ENCODE peak calls at places on chromosomes 12 and 14, in nine cellular contexts. J, Y, T, O, F, S, A, P and D are unnamed samples.

GRCh38 chr12:111093428-111094142 is 173.2 kb upstream of the MYL2 start:
- DNase-seq in J (no peak), Y (no peak), T (no peak), O (no peak), F (no peak), S (no peak), A (no peak), P (no peak), D (peak; percentile 77)

GRCh38 chr12:117361312-117361670 is at the start of gene NOS1:
- DNase-seq in J (peak; percentile 37), Y (no peak), T (no peak), O (no peak), F (no peak), S (no peak), A (no peak), P (no peak), D (no peak)

GRCh38 chr12:9706081-9706685 is 26.7 kb downstream of the CLECL1 start:
- DNase-seq in J (no peak), Y (no peak), T (no peak), O (no peak), F (no peak), S (no peak), A (no peak), P (no peak), D (no peak)

GRCh38 chr12:103928736-103929050 is 1.5 kb upstream of the HSP90B1 start:
- DNase-seq in J (no peak), Y (no peak), T (no peak), O (no peak), F (no peak), S (peak; percentile 10), A (no peak), P (no peak), D (peak; percentile 86)

GRCh38 chr14:55819610-55820304 is 239.8 kb downstream of the KTN1 start:
- DNase-seq in J (no peak), Y (no peak), T (no peak), O (no peak), F (no peak), S (no peak), A (no peak), P (no peak), D (no peak)

GRCh38 chr12:40122842-40123241 is 17.0 kb upstream of the SLC2A13 start:
- DNase-seq in J (no peak), Y (no peak), T (no peak), O (no peak), F (no peak), S (no peak), A (no peak), P (no peak), D (no peak)

GRCh38 chr12:69880566-69880965 is 55.5 kb downstream of the MYRFL start:
- DNase-seq in J (no peak), Y (no peak), T (no peak), O (peak; percentile 40), F (no peak), S (no peak), A (peak; percentile 29), P (peak; percentile 46), D (no peak)

GRCh38 chr12:25197608-25198007 is 2.6 kb downstream of the ETFRF1 start:
- DNase-seq in J (no peak), Y (no peak), T (no peak), O (no peak), F (no peak), S (no peak), A (no peak), P (no peak), D (no peak)

GRCh38 chr14:89534896-89535615 is 118.0 kb upstream of the FOXN3 start:
- DNase-seq in J (no peak), Y (no peak), T (no peak), O (no peak), F (no peak), S (no peak), A (peak; percentile 9), P (peak; percentile 85), D (no peak)

GRCh38 chr14:105220699-105221597 is 27.4 kb upstream of the BTBD6 start:
- DNase-seq in J (no peak), Y (no peak), T (no peak), O (no peak), F (no peak), S (no peak), A (no peak), P (no peak), D (no peak)

GRCh38 chr14:100041274-100041673 is 23.9 kb upstream of the EVL start:
- DNase-seq in J (no peak), Y (no peak), T (no peak), O (no peak), F (no peak), S (no peak), A (no peak), P (no peak), D (no peak)

GRCh38 chr12:92717202-92717601 is 14.4 kb downstream of the PLEKHG7 start:
- DNase-seq in J (no peak), Y (no peak), T (no peak), O (peak; percentile 64), F (no peak), S (no peak), A (peak; percentile 24), P (peak; percentile 24), D (no peak)

GRCh38 chr14:55306938-55307589 is 35.8 kb downstream of the FBXO34 start:
- DNase-seq in J (no peak), Y (no peak), T (no peak), O (no peak), F (no peak), S (no peak), A (no peak), P (no peak), D (no peak)

GRCh38 chr14:88974991-88975835 is 150.8 kb downstream of the TTC8 start:
- DNase-seq in J (no peak), Y (no peak), T (no peak), O (no peak), F (no peak), S (no peak), A (no peak), P (no peak), D (no peak)

GRCh38 chr12:117857632-117858274 is 111.0 kb downstream of the KSR2 start:
- DNase-seq in J (no peak), Y (peak; percentile 35), T (no peak), O (peak; percentile 25), F (peak; percentile 53), S (peak; percentile 12), A (peak; percentile 31), P (peak; percentile 48), D (no peak)

GRCh38 chr12:98399532-98399931 is 115.9 kb upstream of the TMPO start:
- DNase-seq in J (no peak), Y (peak; percentile 43), T (no peak), O (peak; percentile 14), F (no peak), S (peak; percentile 30), A (peak; percentile 57), P (peak; percentile 88), D (no peak)

GRCh38 chr14:104864267-104865068 is 600 bp upstream of the CEP170B start:
- DNase-seq in J (no peak), Y (peak; percentile 85), T (peak; percentile 60), O (no peak), F (no peak), S (no peak), A (no peak), P (no peak), D (peak; percentile 78)

GRCh38 chr12:30202521-30203259 is 418.9 kb upstream of the TMTC1 start:
- DNase-seq in J (no peak), Y (no peak), T (no peak), O (no peak), F (no peak), S (no peak), A (no peak), P (no peak), D (no peak)

GRCh38 chr12:103956515-103957027 is 9.1 kb upstream of the TDG start:
- DNase-seq in J (no peak), Y (peak; percentile 11), T (no peak), O (no peak), F (no peak), S (no peak), A (no peak), P (no peak), D (no peak)

GRCh38 chr14:61643546-61643945 is 51.8 kb upstream of the HIF1A start:
- DNase-seq in J (no peak), Y (no peak), T (no peak), O (peak; percentile 55), F (no peak), S (no peak), A (peak; percentile 57), P (no peak), D (no peak)

GRCh38 chr12:109902866-109903265 is 2.8 kb downstream of the TCHP start:
- DNase-seq in J (no peak), Y (no peak), T (no peak), O (no peak), F (no peak), S (no peak), A (no peak), P (no peak), D (no peak)

GRCh38 chr14:72651715-72652114 is 242.2 kb downstream of the DPF3 start:
- DNase-seq in J (no peak), Y (no peak), T (no peak), O (no peak), F (no peak), S (no peak), A (no peak), P (no peak), D (no peak)

GRCh38 chr14:71645656-71646055 is 286.6 kb upstream of the RGS6 start:
- DNase-seq in J (no peak), Y (no peak), T (no peak), O (no peak), F (no peak), S (no peak), A (peak; percentile 71), P (no peak), D (no peak)

GRCh38 chr12:55901881-55902490 is 25.7 kb downstream of the PYM1 start:
- DNase-seq in J (no peak), Y (no peak), T (no peak), O (no peak), F (no peak), S (no peak), A (no peak), P (no peak), D (no peak)

GRCh38 chr14:50560929-50561280 is 960 bp downstream of the ATL1 start:
- DNase-seq in J (peak; percentile 87), Y (no peak), T (peak; percentile 9), O (peak; percentile 51), F (peak; percentile 72), S (peak; percentile 11), A (no peak), P (peak; percentile 48), D (peak; percentile 89)

GRCh38 chr12:44317651-44318126 is 481.8 kb downstream of the TMEM117 start:
- DNase-seq in J (no peak), Y (peak; percentile 30), T (no peak), O (no peak), F (peak; percentile 74), S (no peak), A (peak; percentile 35), P (peak; percentile 17), D (no peak)

GRCh38 chr12:10590976-10591375 is 22.4 kb downstream of the MAGOHB start:
- DNase-seq in J (no peak), Y (no peak), T (no peak), O (no peak), F (no peak), S (no peak), A (no peak), P (peak; percentile 12), D (no peak)

GRCh38 chr12:59030415-59030814 is 110.1 kb upstream of the LRIG3 start:
- DNase-seq in J (no peak), Y (no peak), T (no peak), O (no peak), F (no peak), S (no peak), A (no peak), P (no peak), D (no peak)

GRCh38 chr12:70948236-70948975 is 27.9 kb upstream of the PTPRR start:
- DNase-seq in J (no peak), Y (no peak), T (no peak), O (no peak), F (no peak), S (no peak), A (no peak), P (no peak), D (no peak)

GRCh38 chr12:64256166-64256800 is 34.2 kb upstream of the KICS2 start:
- DNase-seq in J (no peak), Y (peak; percentile 49), T (no peak), O (peak; percentile 39), F (peak; percentile 64), S (no peak), A (peak; percentile 54), P (peak; percentile 72), D (no peak)

GRCh38 chr12:82687020-82687951 is 580 bp downstream of the TMTC2 start:
- DNase-seq in J (peak; percentile 52), Y (no peak), T (peak; percentile 45), O (no peak), F (peak; percentile 63), S (peak; percentile 42), A (peak; percentile 2), P (peak; percentile 28), D (peak; percentile 87)